ENCODE peak calls at places on chromosomes 6 and 20, in ten cellular contexts. X is heart right ventricle, G is mammary epithelial cell, Q is lower leg skin, S is tibial artery, N is endothelial cell, M is fibroblast of lung, L is psoas muscle, Z is uterus, I is fibroblast of the aortic adventitia. V is an unnamed sample.

GRCh38 chr6:148700713-148701392 is 46.0 kb upstream of the UST start:
- DNase-seq in X (no peak), G (peak), I (peak), L (no peak), S (no peak), N (no peak), Q (no peak), M (peak), Z (no peak), V (peak)

GRCh38 chr20:8670900-8671229 is 398.0 kb upstream of the PLCB4 start:
- DNase-seq in Q (no peak), I (no peak), X (no peak), M (no peak), G (no peak), S (no peak), Z (no peak), L (no peak), N (no peak), V (peak)

GRCh38 chr6:147852772-147853171 is 344.3 kb downstream of the SAMD5 start:
- DNase-seq in M (no peak), X (no peak), N (no peak), G (no peak), S (no peak), Q (no peak), I (no peak), Z (no peak), L (no peak), V (no peak)

GRCh38 chr6:106528521-106528920 is 100.8 kb downstream of the RTN4IP1 start:
- DNase-seq in I (no peak), L (no peak), Q (no peak), G (no peak), Z (no peak), X (no peak), S (no peak), N (no peak), M (no peak), V (no peak)

GRCh38 chr6:148885920-148886845 is 139.4 kb downstream of the UST start:
- DNase-seq in L (no peak), X (no peak), S (no peak), N (no peak), M (no peak), Q (no peak), G (peak), I (no peak), Z (no peak), V (no peak)

GRCh38 chr6:118536478-118536877 is 11.6 kb upstream of the PLN start:
- DNase-seq in N (no peak), L (no peak), M (no peak), Z (no peak), G (no peak), X (no peak), S (no peak), Q (no peak), I (no peak), V (no peak)

GRCh38 chr6:87879144-87879861 is 168.3 kb upstream of the SPACA1 start:
- DNase-seq in Z (no peak), M (no peak), X (no peak), N (no peak), G (no peak), Q (no peak), I (peak), S (no peak), L (no peak), V (peak)

GRCh38 chr20:45970646-45971424 is 1.2 kb downstream of the ZNF335 start:
- DNase-seq in M (no peak), L (no peak), N (no peak), I (peak), G (no peak), Q (no peak), S (no peak), X (no peak), Z (peak), V (peak)

GRCh38 chr20:7637184-7637583 is 303.1 kb downstream of the HAO1 start:
- DNase-seq in N (no peak), L (no peak), G (peak), I (peak), M (no peak), X (no peak), Z (no peak), Q (no peak), S (no peak), V (no peak)

GRCh38 chr6:170172406-170172805 is 118.5 kb downstream of the DLL1 start:
- DNase-seq in I (no peak), S (no peak), M (no peak), Q (no peak), N (no peak), Z (no peak), G (no peak), L (no peak), X (no peak), V (no peak)

GRCh38 chr6:164401871-164402270 is 907.5 kb downstream of the C6orf118 start:
- DNase-seq in N (no peak), S (no peak), I (no peak), X (no peak), M (no peak), G (no peak), Z (no peak), L (no peak), Q (no peak), V (no peak)

GRCh38 chr6:422423-423061 is 31.0 kb downstream of the IRF4 start:
- DNase-seq in N (no peak), M (peak), Q (no peak), X (no peak), I (peak), G (peak), Z (peak), L (no peak), S (no peak), V (peak)

DNA sequence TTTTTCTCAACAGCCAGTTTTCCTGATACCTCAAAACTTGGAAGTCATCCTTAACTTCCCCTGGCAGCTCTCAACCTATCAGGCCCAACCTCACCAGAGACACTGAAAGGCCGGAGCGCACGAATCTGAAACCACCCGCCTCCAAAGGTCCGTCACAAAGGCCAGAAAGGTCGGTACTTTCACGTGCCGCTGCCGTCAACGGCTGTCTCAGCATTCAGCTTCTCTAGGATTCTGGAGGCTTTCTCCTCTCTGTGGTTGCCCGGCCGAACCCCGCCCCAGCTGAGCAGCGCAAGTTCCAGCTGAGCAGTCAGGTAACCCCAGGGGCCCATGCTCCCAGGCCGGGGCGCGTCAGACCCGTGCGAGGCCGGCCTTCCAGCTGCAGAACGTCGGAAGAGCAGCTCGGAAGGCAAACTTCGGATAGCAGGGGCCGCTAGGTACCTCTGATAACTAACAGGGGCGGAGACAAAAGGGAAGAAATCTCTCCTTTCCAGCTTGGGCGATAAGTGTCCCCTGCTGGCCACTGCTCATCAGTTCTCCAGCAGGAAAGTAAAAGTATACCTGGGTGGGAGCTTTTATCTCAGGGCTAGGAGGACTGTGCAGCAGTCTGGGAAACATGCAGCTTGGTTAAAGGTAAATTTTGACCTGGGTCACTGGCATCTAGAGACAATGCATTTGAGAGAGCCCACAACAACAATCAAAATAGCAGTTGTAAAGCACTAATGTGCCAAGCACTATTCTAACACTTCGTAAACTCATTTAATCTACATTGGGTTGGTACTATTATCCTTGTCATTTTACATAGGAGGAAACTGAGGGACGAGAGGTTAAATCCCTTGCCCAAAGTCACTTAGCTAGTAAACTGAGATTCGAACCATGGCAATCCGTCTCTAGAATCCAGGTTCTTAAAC is 16.1 kb downstream of the ZSCAN12 start:
- DNase-seq in Q (peak), Z (peak), I (peak), N (peak), M (peak), L (peak), G (peak), S (peak), X (peak), V (peak)
- TF ChIP-seq CTCF in Q (no peak), Z (peak), I (peak), N (peak), M (peak), L (peak), G (peak), S (no peak), X (peak), V (peak)

GRCh38 chr6:168029459-168030217 is 32.2 kb downstream of the KIF25 start:
- DNase-seq in X (no peak), S (no peak), I (no peak), Z (no peak), G (peak), M (no peak), N (no peak), Q (peak), L (no peak), V (no peak)
- TF ChIP-seq CTCF in X (no peak), S (no peak), I (no peak), Z (no peak), G (no peak), M (no peak), N (no peak), Q (no peak), L (no peak), V (no peak)

GRCh38 chr20:43726811-43727338 is at the start of gene GTSF1L:
- DNase-seq in L (no peak), I (peak), G (no peak), Z (no peak), S (no peak), Q (no peak), X (no peak), N (no peak), M (peak), V (no peak)
- TF ChIP-seq CTCF in L (no peak), I (no peak), G (no peak), Z (no peak), S (no peak), Q (no peak), X (no peak), N (no peak), M (no peak), V (no peak)

DNA sequence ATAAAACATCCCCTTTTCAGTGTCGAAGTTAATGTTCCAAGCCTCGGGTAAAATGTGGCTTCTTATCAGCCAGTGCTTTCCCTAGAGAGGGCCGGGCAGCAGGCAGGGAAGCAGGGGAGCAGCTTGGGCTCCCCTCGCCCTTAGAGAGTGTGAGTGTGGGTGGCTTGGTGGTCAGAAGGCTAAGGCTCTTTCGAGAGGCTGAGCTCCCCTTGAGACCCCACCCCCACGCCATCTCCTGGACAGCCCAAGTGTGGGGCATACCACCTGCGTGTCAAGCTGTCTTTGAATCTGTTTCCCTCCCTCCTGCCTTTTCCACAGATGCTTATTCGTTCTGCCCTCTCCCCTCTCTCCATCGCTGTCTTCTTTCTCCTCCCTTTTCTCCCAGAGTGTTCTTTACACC is 95.1 kb upstream of the FOXP4 start:
- DNase-seq in Z (no peak), S (no peak), X (peak), Q (no peak), N (peak), M (no peak), L (no peak), G (no peak), I (no peak), V (no peak)
- TF ChIP-seq CTCF in Z (peak), S (no peak), X (no peak), Q (no peak), N (no peak), M (no peak), L (no peak), G (no peak), I (peak), V (peak)

DNA sequence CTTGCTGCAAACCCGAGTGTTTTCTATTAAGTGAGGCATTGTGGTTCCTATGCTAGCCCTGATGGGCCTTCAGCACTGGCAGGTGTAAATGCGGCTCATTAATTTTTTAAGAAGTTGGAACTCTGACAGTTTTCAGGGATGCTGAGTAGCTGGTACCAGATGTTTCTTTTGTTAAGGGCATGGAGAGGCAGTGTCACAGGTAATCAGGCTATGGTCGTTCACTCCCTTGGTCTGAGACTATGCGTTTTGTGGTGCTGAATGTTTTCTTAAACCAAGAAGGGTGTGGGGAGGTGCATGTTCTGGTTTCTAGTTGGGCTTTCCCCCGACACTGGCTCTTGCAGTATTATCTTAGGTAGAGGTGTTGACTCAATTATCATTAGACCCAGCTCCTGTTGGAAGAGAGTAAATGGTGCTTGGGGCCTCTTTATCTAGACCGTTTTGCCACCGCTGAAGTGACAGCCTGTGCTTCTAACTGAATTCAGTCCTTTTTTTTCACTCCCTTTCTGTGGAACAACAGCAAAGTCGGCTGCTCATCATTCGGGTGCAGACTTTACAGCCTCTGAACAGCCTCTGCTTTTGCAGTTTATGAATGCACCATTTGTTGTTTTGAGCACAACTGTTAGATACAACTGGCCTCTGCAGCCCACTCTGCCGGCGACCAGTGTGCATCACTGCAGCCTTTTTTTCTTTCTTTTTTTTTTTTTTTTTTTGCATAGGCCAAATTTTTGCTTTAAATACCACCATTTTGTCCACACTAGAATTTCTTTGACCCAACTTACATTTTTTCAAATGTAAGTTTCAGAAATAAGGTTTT is 35.6 kb downstream of the RREB1 start:
- DNase-seq in I (no peak), G (no peak), L (no peak), S (no peak), M (peak), N (no peak), Z (no peak), X (no peak), Q (no peak), V (no peak)
- TF ChIP-seq CTCF in I (peak), G (no peak), L (peak), S (no peak), M (peak), N (no peak), Z (peak), X (peak), Q (no peak), V (peak)

GRCh38 chr20:44334306-44334705 is 2.5 kb upstream of the R3HDML start:
- DNase-seq in S (no peak), X (no peak), G (no peak), I (no peak), Z (no peak), M (no peak), Q (no peak), L (no peak), N (no peak), V (no peak)
- TF ChIP-seq CTCF in S (no peak), X (no peak), G (no peak), I (no peak), Z (no peak), M (no peak), Q (no peak), L (no peak), N (no peak), V (no peak)

DNA sequence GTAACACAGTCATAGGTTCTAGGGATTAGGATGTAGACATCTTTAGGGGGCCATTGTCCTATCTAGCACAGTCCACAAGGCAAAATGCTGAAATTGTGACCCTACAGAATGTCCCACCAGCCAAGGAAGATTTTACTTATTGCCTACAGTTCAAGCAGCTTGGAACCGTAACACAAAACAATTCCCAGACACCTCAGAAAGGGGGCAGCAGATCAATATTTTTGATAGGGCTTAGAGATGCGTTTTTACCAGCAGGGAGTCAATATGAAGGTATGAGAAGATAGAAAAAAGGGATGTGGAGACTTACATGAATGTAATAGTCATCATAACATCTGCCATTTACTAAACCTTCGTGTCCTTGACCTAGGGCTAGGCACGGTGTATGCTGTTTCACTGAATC is 81.0 kb downstream of the TMEM170B start:
- DNase-seq in G (no peak), M (no peak), S (no peak), Q (no peak), N (peak), X (no peak), L (no peak), I (no peak), Z (no peak), V (no peak)
- TF ChIP-seq CTCF in G (peak), M (peak), S (no peak), Q (no peak), N (peak), X (peak), L (no peak), I (peak), Z (no peak), V (peak)